ENCODE peak calls at places on chromosomes 5 and 9, in five cellular contexts. T is gastrocnemius medialis, P is astrocyte of the cerebellum, L is fibroblast of mammary gland, I is choroid plexus epithelial cell. R is an unnamed sample.

GRCh38 chr5:132180134-132180745 is 47.4 kb downstream of the P4HA2 start:
- DNase-seq in T (no peak), P (peak; percentile 37), L (peak; percentile 77), I (peak; percentile 86), R (peak; percentile 19)

GRCh38 chr5:167819406-167819805 is 472.0 kb upstream of the WWC1 start:
- DNase-seq in T (no peak), P (no peak), L (no peak), I (no peak), R (no peak)

GRCh38 chr5:157665467-157666085 is 5.8 kb upstream of the C5orf52 start:
- DNase-seq in T (no peak), P (no peak), L (peak; percentile 87), I (peak; percentile 86), R (peak; percentile 24)

GRCh38 chr9:114908796-114909448 is 21.5 kb downstream of the TNFSF8 start:
- DNase-seq in T (no peak), P (no peak), L (peak; percentile 57), I (no peak), R (no peak)

GRCh38 chr9:123417289-123418051 is 61.5 kb downstream of the CRB2 start:
- DNase-seq in T (no peak), P (no peak), L (no peak), I (no peak), R (no peak)

GRCh38 chr9:85431396-85432102 is 310.2 kb downstream of the AGTPBP1 start:
- DNase-seq in T (no peak), P (peak; percentile 82), L (peak; percentile 17), I (no peak), R (no peak)

GRCh38 chr5:141665995-141666940 is 15.1 kb upstream of the FCHSD1 start:
- DNase-seq in T (no peak), P (no peak), L (no peak), I (no peak), R (no peak)

GRCh38 chr5:150862070-150862469 is 15.7 kb downstream of the IRGM start:
- DNase-seq in T (no peak), P (no peak), L (no peak), I (no peak), R (no peak)

GRCh38 chr9:11374961-11375360 is 762.2 kb upstream of the PTPRD start:
- DNase-seq in T (no peak), P (no peak), L (no peak), I (no peak), R (no peak)

DNA sequence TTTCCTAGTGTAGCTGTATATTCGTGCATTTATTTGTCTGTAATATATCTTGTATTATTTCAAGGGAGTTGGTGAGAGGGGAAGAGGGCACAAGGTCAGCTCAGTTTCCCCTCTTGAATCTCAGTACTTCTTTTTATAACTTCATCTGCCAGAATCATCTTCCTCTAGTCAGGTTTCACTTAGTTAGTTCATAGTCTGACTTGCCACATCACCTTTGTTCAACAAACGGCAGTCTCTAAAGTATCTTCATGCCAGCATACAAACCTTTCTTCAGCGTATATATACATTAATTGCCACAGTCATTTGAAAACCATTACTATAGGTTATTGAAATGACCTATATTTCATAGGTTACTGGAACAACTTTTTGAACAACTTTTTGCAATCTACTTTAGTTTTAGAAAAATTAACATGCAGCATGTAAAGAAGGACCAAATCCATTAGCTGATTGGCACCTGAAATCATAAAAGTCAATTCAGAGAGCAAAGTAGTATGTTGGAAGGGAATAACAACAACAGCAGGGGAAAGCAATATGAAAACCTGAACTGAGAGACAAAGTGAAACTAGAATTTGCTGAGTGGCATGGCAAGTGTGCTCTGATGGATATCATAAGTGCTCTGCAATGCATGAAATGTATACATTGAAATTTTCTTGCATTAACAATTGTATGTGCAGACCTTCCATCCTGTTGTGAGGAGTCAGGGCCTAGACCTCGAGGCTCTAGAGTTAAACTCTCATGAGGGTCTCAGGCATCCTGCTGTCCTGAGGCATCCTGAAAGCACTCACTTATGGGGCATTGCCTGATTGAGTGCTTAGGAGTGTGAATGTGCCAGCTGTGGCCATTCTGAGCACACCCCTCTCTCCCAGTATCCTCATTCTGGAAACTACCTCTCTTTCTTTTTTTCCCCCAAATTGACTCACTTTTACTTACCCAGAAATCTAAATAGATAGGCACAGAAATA is 1.3 kb downstream of the ECM2 start:
- DNase-seq in T (no peak), P (no peak), L (peak; percentile 2), I (peak; percentile 26), R (no peak)
- TF ChIP-seq CTCF in T (no peak), P (no peak), L (no peak), I (no peak), R (no peak)

GRCh38 chr9:36327903-36328302 is 69.7 kb upstream of the GNE start:
- DNase-seq in T (no peak), P (no peak), L (peak; percentile 51), I (peak; percentile 34), R (no peak)

GRCh38 chr9:36325081-36325828 is 67.0 kb upstream of the GNE start:
- DNase-seq in T (peak; percentile 27), P (no peak), L (no peak), I (no peak), R (no peak)

GRCh38 chr9:36332006-36332405 is 68.1 kb downstream of the RNF38 start:
- DNase-seq in T (no peak), P (no peak), L (peak; percentile 55), I (no peak), R (no peak)

GRCh38 chr9:36323926-36324325 is 65.7 kb upstream of the GNE start:
- DNase-seq in T (no peak), P (no peak), L (no peak), I (no peak), R (no peak)

DNA sequence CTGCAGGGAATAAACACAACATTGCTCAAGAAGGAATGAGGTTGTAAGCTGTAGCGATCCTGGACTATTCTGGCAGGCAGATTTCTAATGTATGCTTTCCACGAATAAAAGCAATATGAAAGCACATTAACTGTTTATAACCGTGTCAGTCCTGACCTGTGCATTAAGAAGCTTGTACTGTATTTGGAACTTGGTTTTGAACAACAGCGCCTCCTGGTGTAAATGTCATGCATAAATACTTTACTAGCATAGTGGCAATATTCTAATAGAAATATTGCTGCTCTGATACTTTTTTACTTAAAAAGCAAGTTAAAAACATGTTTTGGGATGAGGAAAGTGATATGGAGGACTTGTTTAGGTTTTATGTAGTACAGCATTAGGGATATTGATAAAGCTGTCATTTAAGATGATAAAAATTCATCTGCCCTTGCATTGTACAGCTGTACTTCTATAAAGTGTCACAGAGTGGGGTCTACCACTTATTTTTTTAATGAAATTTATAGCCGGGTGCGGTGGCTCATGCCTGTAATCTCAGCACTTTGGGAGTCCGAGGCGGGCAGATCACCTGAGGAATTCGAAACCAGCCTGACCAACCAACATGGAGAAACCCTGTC is 70.7 kb upstream of the GNE start:
- DNase-seq in T (no peak), P (peak; percentile 60), L (peak; percentile 82), I (peak; percentile 87), R (peak; percentile 31)
- H3K4me3 ChIP-seq in T (no peak overlapping the region), P (no peak overlapping the region), L (no peak overlapping the region), I (no peak overlapping the region), R (no peak overlapping the region)

GRCh38 chr5:91074615-91075014 is 308.5 kb downstream of the ARRDC3 start:
- DNase-seq in T (no peak), P (peak; percentile 59), L (peak; percentile 94), I (peak; percentile 95), R (peak; percentile 76)
- TF ChIP-seq CTCF in T (no peak), P (no peak), L (peak; percentile 45), I (peak; percentile 51), R (peak; percentile 9)

GRCh38 chr5:78997090-78997489 is 12.0 kb upstream of the ARSB start:
- DNase-seq in T (no peak), P (no peak), L (no peak), I (no peak), R (no peak)
- H3K4me3 ChIP-seq in T (no peak overlapping the region), P (no peak overlapping the region), L (no peak overlapping the region), I (no peak overlapping the region), R (no peak overlapping the region)

GRCh38 chr9:19511694-19512093 is 102.9 kb downstream of the ACER2 start:
- DNase-seq in T (no peak), P (no peak), L (no peak), I (no peak), R (no peak)

GRCh38 chr9:19512432-19512831 is 103.6 kb downstream of the ACER2 start:
- DNase-seq in T (no peak), P (no peak), L (no peak), I (no peak), R (no peak)

GRCh38 chr9:19513671-19514275 is 105.0 kb downstream of the ACER2 start:
- DNase-seq in T (no peak), P (no peak), L (no peak), I (peak; percentile 21), R (no peak)

GRCh38 chr9:19517202-19517942 is 108.6 kb downstream of the ACER2 start:
- DNase-seq in T (no peak), P (no peak), L (no peak), I (no peak), R (no peak)

GRCh38 chr9:19516348-19516747 is 107.5 kb downstream of the ACER2 start:
- DNase-seq in T (no peak), P (no peak), L (no peak), I (no peak), R (no peak)
- TF ChIP-seq CTCF in T (no peak), P (no peak), L (no peak), I (no peak), R (no peak)

DNA sequence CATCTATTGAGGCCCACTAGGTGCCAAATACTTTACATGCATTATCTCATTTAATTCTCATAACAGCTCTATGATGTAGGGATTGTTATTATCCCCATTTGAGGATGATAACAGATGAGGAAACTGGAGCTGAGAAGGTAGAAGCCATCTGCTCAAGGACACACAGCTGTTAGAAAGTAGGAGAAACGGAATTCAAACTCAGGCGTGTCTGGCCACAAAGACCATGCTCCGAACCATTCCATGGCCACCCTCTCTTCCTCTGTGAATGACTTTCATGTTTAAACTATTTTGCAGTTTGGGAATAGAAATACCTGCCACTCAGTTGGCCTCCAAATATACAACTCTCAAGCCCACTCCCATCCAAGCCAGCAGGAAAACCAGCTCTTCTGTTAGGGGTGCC is 87.6 kb upstream of the ANKRD55 start:
- DNase-seq in T (no peak), P (no peak), L (no peak), I (no peak), R (no peak)
- H3K4me3 ChIP-seq in T (no peak overlapping the region), P (no peak overlapping the region), L (no peak overlapping the region), I (no peak overlapping the region), R (no peak overlapping the region)